ENCODE peak calls at places on chromosomes 11 and 22, in five cellular contexts. X, Z, H, M and W are unnamed samples.

GRCh38 chr22:40412441-40412840 is 42.0 kb downstream of the SGSM3 start:
- DNase-seq in X (no peak), Z (no peak), H (no peak), M (no peak), W (no peak)

GRCh38 chr11:32391965-32392553 is 43.3 kb downstream of the WT1 start:
- DNase-seq in X (no peak), Z (no peak), H (peak), M (no peak), W (no peak)

GRCh38 chr22:44158766-44159165 is 22.0 kb upstream of the PARVG start:
- DNase-seq in X (no peak), Z (no peak), H (no peak), M (no peak), W (no peak)

GRCh38 chr11:74822187-74822586 is 73.5 kb downstream of the RNF169 start:
- DNase-seq in X (peak), Z (no peak), H (peak), M (no peak), W (no peak)

GRCh38 chr11:3877252-3878035 is 22.0 kb downstream of the STIM1 start:
- DNase-seq in X (no peak), Z (no peak), H (no peak), M (no peak), W (no peak)

GRCh38 chr11:69249641-69250502 is 44.1 kb upstream of the MYEOV start:
- DNase-seq in X (no peak), Z (no peak), H (peak), M (no peak), W (peak)

GRCh38 chr22:40024201-40025061 is 29.7 kb downstream of the FAM83F start:
- DNase-seq in X (peak), Z (peak), H (peak), M (peak), W (peak)

GRCh38 chr22:44811141-44811540 is 58.8 kb downstream of the ARHGAP8 start:
- DNase-seq in X (no peak), Z (no peak), H (no peak), M (no peak), W (no peak)

GRCh38 chr11:69909561-69910518 is 90.6 kb upstream of the FGF3 start:
- DNase-seq in X (no peak), Z (no peak), H (no peak), M (no peak), W (peak)

GRCh38 chr11:129695543-129696308 is 119.9 kb upstream of the TMEM45B start:
- DNase-seq in X (no peak), Z (peak), H (peak), M (peak), W (peak)

GRCh38 chr22:46769191-46769675 is 6.8 kb downstream of the TBC1D22A start:
- DNase-seq in X (no peak), Z (peak), H (no peak), M (no peak), W (no peak)

GRCh38 chr11:60831501-60832079 is 10.3 kb upstream of the CCDC86 start:
- DNase-seq in X (peak), Z (peak), H (no peak), M (no peak), W (no peak)

GRCh38 chr11:35112056-35112845 is 26.7 kb upstream of the CD44 start:
- DNase-seq in X (no peak), Z (peak), H (no peak), M (no peak), W (no peak)

GRCh38 chr11:112042161-112042960 is 17.2 kb downstream of the DLAT start:
- DNase-seq in X (no peak), Z (no peak), H (peak), M (no peak), W (no peak)

GRCh38 chr11:12717851-12718291 is 43.6 kb downstream of the TEAD1 start:
- DNase-seq in X (no peak), Z (no peak), H (no peak), M (peak), W (no peak)

GRCh38 chr22:29190051-29190450 is 15.6 kb upstream of the EMID1 start:
- DNase-seq in X (no peak), Z (no peak), H (no peak), M (no peak), W (no peak)

GRCh38 chr11:1633864-1634263 is 4.3 kb downstream of the KRTAP5-5 start:
- DNase-seq in X (no peak), Z (no peak), H (no peak), M (no peak), W (no peak)

GRCh38 chr22:17419348-17419747 is 50.1 kb downstream of the CECR2 start:
- DNase-seq in X (no peak), Z (no peak), H (no peak), M (no peak), W (no peak)

GRCh38 chr22:47446821-47447810 is 684.7 kb downstream of the TBC1D22A start:
- DNase-seq in X (no peak), Z (no peak), H (no peak), M (no peak), W (no peak)

GRCh38 chr11:8105666-8106065 is 24.7 kb downstream of the TUB start:
- DNase-seq in X (no peak), Z (no peak), H (no peak), M (no peak), W (no peak)

GRCh38 chr11:623349-623869 is 1.3 kb downstream of the CDHR5 start:
- DNase-seq in X (no peak), Z (no peak), H (no peak), M (no peak), W (no peak)

GRCh38 chr11:1075341-1075911 is 752 bp downstream of the MUC2 start:
- DNase-seq in X (no peak), Z (no peak), H (no peak), M (no peak), W (peak)

GRCh38 chr22:29093501-29093921 is 20.7 kb downstream of the KREMEN1 start:
- DNase-seq in X (peak), Z (no peak), H (no peak), M (no peak), W (no peak)